ENCODE peak calls at places on chromosomes 1 and 21, in four cellular contexts. M, O, B and D are unnamed samples.

GRCh38 chr1:231312389-231312788 is 25.3 kb downstream of the EXOC8 start:
- DNase-seq in O (no peak), B (no peak), M (no peak), D (no peak)

GRCh38 chr1:41599912-41600311 is 115.4 kb upstream of the EDN2 start:
- DNase-seq in O (peak), M (no peak), B (no peak), D (no peak)

GRCh38 chr1:84632975-84633427 is 57.3 kb downstream of the SSX2IP start:
- DNase-seq in M (peak), O (peak), B (no peak), D (peak)

GRCh38 chr1:192580351-192580962 is 4.9 kb downstream of the RGS1 start:
- DNase-seq in M (peak), B (no peak), O (peak), D (peak)

GRCh38 chr1:3067301-3067670 is 1.7 kb upstream of the PRDM16 start:
- DNase-seq in O (no peak), B (no peak), M (no peak), D (no peak)

GRCh38 chr1:6884652-6885153 is 99.4 kb downstream of the CAMTA1 start:
- DNase-seq in M (no peak), O (no peak), B (no peak), D (no peak)

GRCh38 chr1:200409203-200409760 is 554 bp downstream of the ZNF281 start:
- DNase-seq in B (no peak), M (peak), O (peak), D (peak)

GRCh38 chr1:65066379-65066765 is 81.6 kb upstream of the AK4 start:
- DNase-seq in O (no peak), M (no peak), B (no peak), D (no peak)

GRCh38 chr1:145963218-145964019 is 956 bp downstream of the ANKRD34A start:
- DNase-seq in O (peak), B (no peak), M (peak), D (peak)

GRCh38 chr1:164682570-164682969 is 123.6 kb downstream of the PBX1 start:
- DNase-seq in O (no peak), M (no peak), B (no peak), D (no peak)

GRCh38 chr1:112625696-112626095 is 6.1 kb downstream of the CAPZA1 start:
- DNase-seq in B (no peak), M (no peak), O (peak), D (no peak)

GRCh38 chr1:101290922-101291561 is 54.2 kb downstream of the S1PR1 start:
- DNase-seq in O (no peak), M (no peak), B (no peak), D (no peak)

GRCh38 chr1:45583666-45584350 is at the start of gene NASP:
- DNase-seq in B (peak), O (peak), M (peak), D (peak)

GRCh38 chr1:231694081-231694443 is 67.5 kb downstream of the DISC1 start:
- DNase-seq in O (no peak), M (no peak), B (no peak), D (no peak)

GRCh38 chr1:209585672-209586071 is 2.2 kb downstream of the CAMK1G start:
- DNase-seq in B (no peak), O (peak), M (peak), D (peak)

GRCh38 chr1:186617860-186618780 is 62.1 kb downstream of the PTGS2 start:
- DNase-seq in O (peak), B (peak), M (peak), D (no peak)

GRCh38 chr21:36803801-36804452 is 105.0 kb downstream of the SIM2 start:
- DNase-seq in M (no peak), B (no peak), O (no peak), D (no peak)

GRCh38 chr1:43284065-43284464 is 1.3 kb downstream of the C1orf210 start:
- DNase-seq in O (no peak), M (no peak), B (no peak), D (no peak)

GRCh38 chr1:30320581-30320890 is 402.8 kb downstream of the MATN1 start:
- DNase-seq in O (no peak), M (no peak), B (no peak), D (no peak)

GRCh38 chr1:246497331-246497915 is 9.7 kb downstream of the SMYD3 start:
- DNase-seq in B (peak), O (peak), M (peak), D (peak)

GRCh38 chr1:26162220-26162703 is 3.4 kb downstream of the FAM110D start:
- DNase-seq in M (no peak), O (no peak), B (no peak), D (peak)

GRCh38 chr1:204980870-204981405 is 62.1 kb upstream of the CNTN2 start:
- DNase-seq in B (no peak), M (no peak), O (no peak), D (no peak)

GRCh38 chr1:228236744-228237143 is 28.9 kb downstream of the OBSCN start:
- DNase-seq in M (peak), B (no peak), O (peak), D (peak)

GRCh38 chr1:205395616-205396015 is 26.2 kb downstream of the LEMD1 start:
- DNase-seq in O (no peak), M (no peak), B (no peak), D (no peak)